ENCODE peak calls at places on chromosomes 2 and 18, in nine cellular contexts. V is upper lobe of right lung, S is glutamatergic neuron, Z is fibroblast of lung, H is astrocyte, J is kidney, K is cardiac fibroblast, Q is foreskin keratinocyte, B is heart right ventricle. N is an unnamed sample.

GRCh38 chr2:186515376-186515775 is 29.3 kb downstream of the ZC3H15 start:
- DNase-seq in V (no peak), S (no peak), Z (peak), H (peak), J (no peak), K (peak), Q (no peak), B (no peak), N (no peak)

GRCh38 chr2:176072951-176073904 is 10.5 kb downstream of the EVX2 start:
- DNase-seq in V (no peak), S (no peak), Z (no peak), H (no peak), J (no peak), K (no peak), Q (no peak), B (no peak), N (no peak)

GRCh38 chr2:98297817-98298684 is 48.2 kb upstream of the CNGA3 start:
- DNase-seq in V (no peak), S (no peak), Z (no peak), H (no peak), J (no peak), K (no peak), Q (no peak), B (no peak), N (no peak)

GRCh38 chr2:105515581-105516415 is 116.9 kb upstream of the FHL2 start:
- DNase-seq in V (peak), S (no peak), Z (peak), H (peak), J (peak), K (no peak), Q (peak), B (peak), N (no peak)

GRCh38 chr18:13574355-13574754 is 152.0 kb downstream of the FAM210A start:
- DNase-seq in V (no peak), S (no peak), Z (no peak), H (no peak), J (no peak), K (no peak), Q (no peak), B (no peak), N (no peak)

GRCh38 chr2:239935789-239936758 is 89.1 kb downstream of the NDUFA10 start:
- DNase-seq in V (peak), S (peak), Z (no peak), H (no peak), J (peak), K (no peak), Q (no peak), B (no peak), N (no peak)

GRCh38 chr2:36455011-36455410 is 99.4 kb downstream of the CRIM1 start:
- DNase-seq in V (no peak), S (no peak), Z (no peak), H (no peak), J (no peak), K (no peak), Q (no peak), B (no peak), N (no peak)

GRCh38 chr2:210663574-210663973 is 107.2 kb downstream of the CPS1 start:
- DNase-seq in V (no peak), S (no peak), Z (peak), H (peak), J (no peak), K (peak), Q (peak), B (peak), N (no peak)

GRCh38 chr2:149261672-149262071 is 68.7 kb upstream of the LYPD6 start:
- DNase-seq in V (no peak), S (no peak), Z (no peak), H (no peak), J (no peak), K (no peak), Q (no peak), B (no peak), N (no peak)

GRCh38 chr18:76823574-76823973 is 1.2 kb downstream of the ZNF236 start:
- DNase-seq in V (peak), S (peak), Z (peak), H (peak), J (peak), K (no peak), Q (no peak), B (no peak), N (peak)

GRCh38 chr18:10476430-10476829 is 22.0 kb downstream of the APCDD1 start:
- DNase-seq in V (no peak), S (no peak), Z (peak), H (peak), J (no peak), K (no peak), Q (peak), B (no peak), N (no peak)

DNA sequence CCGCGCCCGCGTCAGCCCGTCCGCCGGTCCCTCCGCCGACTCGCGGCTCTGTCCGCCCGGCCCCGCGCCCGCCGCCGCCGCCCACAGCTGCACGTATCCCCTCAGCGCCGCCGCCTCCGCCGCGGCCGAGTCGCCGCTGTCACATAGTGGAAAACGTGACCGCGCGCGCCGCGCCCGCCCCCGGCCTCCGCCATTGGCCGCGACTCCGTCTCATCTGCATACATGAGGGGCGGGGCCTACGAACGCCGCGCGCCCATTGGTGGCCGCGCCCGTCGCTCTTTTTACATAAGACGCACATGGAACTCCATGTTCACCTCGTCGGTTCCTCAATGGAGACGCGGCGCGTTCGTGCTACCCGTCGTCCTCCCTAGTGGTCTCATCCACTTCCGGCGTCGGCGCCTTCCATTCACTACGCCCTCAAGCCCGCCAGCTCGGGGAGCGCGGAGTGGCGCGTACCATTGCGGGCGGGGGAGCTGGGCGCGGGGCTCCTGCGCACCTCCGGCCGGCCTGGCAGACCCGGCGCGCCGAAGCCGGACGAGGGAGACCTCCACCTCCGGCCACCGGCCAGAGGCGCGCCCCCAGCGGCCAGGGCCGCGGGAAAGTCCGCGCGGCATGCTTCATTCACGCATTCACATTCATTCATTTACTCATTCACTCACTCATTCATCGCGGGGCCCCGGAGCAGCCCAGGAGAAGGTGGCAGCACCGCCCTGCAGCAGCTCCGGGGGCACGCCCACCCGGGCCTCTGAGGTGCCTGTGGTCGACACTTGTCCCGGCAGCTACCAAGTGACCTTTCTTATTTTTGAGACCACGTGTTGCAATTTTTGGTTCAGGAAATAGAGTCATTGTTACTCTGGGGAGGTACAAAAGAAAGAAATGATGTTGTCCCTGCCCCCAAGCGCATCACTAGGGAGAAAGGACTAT is 502 bp upstream of the PER2 start:
- DNase-seq in V (peak), S (peak), Z (peak), H (peak), J (peak), K (peak), Q (peak), B (peak), N (peak)
- TF ChIP-seq CTCF in V (peak), S (peak), Z (peak), H (peak), J (peak), K (peak), Q (peak), B (peak), N (peak)

GRCh38 chr2:64888591-64889309 is 100.4 kb upstream of the SLC1A4 start:
- DNase-seq in V (no peak), S (no peak), Z (peak), H (peak), J (no peak), K (peak), Q (peak), B (no peak), N (no peak)
- TF ChIP-seq CTCF in V (no peak), S (no peak), Z (peak), H (peak), J (no peak), K (peak), Q (peak), B (peak), N (no peak)

GRCh38 chr2:3704647-3705046 is 1.3 kb downstream of the DCDC2C start:
- DNase-seq in V (no peak), S (no peak), Z (no peak), H (no peak), J (no peak), K (no peak), Q (no peak), B (no peak), N (no peak)
- TF ChIP-seq CTCF in V (no peak), S (no peak), Z (no peak), H (no peak), J (no peak), K (no peak), Q (no peak), B (no peak), N (no peak)

DNA sequence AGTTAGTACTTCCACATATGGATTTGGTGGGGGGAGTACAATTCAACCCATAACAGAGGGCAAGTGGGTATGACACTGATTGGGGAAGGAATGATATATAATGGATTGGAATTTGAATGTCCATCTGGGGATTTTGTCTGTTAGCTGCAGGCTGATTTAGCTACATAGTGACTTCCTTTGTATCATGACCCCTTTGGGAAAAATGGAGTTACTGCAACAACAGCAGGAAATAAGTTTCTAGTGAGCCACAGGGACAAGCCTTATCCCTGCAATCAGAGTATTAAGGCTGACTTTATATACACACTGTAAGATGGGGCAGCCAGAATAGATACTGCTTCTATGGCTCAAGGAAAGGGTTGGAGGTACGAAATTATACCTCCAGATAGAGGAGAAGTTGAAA is 404.4 kb upstream of the MEIS1 start:
- DNase-seq in V (no peak), S (no peak), Z (no peak), H (no peak), J (no peak), K (no peak), Q (peak), B (no peak), N (no peak)
- TF ChIP-seq CTCF in V (no peak), S (peak), Z (peak), H (no peak), J (no peak), K (no peak), Q (peak), B (no peak), N (no peak)

GRCh38 chr2:232304236-232304635 is 74.3 kb upstream of the ALPP start:
- DNase-seq in V (no peak), S (no peak), Z (no peak), H (no peak), J (no peak), K (no peak), Q (no peak), B (no peak), N (no peak)

GRCh38 chr2:232307854-232308253 is 70.7 kb upstream of the ALPP start:
- DNase-seq in V (no peak), S (no peak), Z (no peak), H (no peak), J (no peak), K (no peak), Q (no peak), B (no peak), N (no peak)

GRCh38 chr2:232308986-232309385 is 69.6 kb upstream of the ALPP start:
- DNase-seq in V (no peak), S (no peak), Z (no peak), H (no peak), J (no peak), K (no peak), Q (no peak), B (no peak), N (no peak)

GRCh38 chr2:232309592-232309991 is 69.0 kb upstream of the ALPP start:
- DNase-seq in V (no peak), S (no peak), Z (no peak), H (no peak), J (no peak), K (no peak), Q (no peak), B (no peak), N (no peak)

GRCh38 chr2:232306741-232307305 is 71.7 kb upstream of the ALPP start:
- DNase-seq in V (no peak), S (no peak), Z (no peak), H (no peak), J (no peak), K (no peak), Q (no peak), B (no peak), N (no peak)
- TF ChIP-seq CTCF in V (no peak), S (no peak), Z (no peak), H (no peak), J (no peak), K (no peak), Q (no peak), B (no peak), N (no peak)

GRCh38 chr2:58594175-58594574 is 353.1 kb upstream of the FANCL start:
- DNase-seq in V (no peak), S (peak), Z (no peak), H (no peak), J (no peak), K (no peak), Q (no peak), B (no peak), N (no peak)
- TF ChIP-seq CTCF in V (no peak), S (peak), Z (peak), H (no peak), J (no peak), K (no peak), Q (peak), B (no peak), N (no peak)

GRCh38 chr2:224562831-224563230 is 22.3 kb downstream of the CUL3 start:
- DNase-seq in V (no peak), S (no peak), Z (no peak), H (no peak), J (no peak), K (no peak), Q (no peak), B (no peak), N (no peak)

GRCh38 chr2:224563537-224563936 is 21.6 kb downstream of the CUL3 start:
- DNase-seq in V (no peak), S (no peak), Z (no peak), H (no peak), J (no peak), K (no peak), Q (no peak), B (no peak), N (no peak)

GRCh38 chr2:224560549-224560948 is 24.6 kb downstream of the CUL3 start:
- DNase-seq in V (no peak), S (no peak), Z (no peak), H (no peak), J (no peak), K (no peak), Q (no peak), B (no peak), N (no peak)

GRCh38 chr2:224565452-224566035 is 19.6 kb downstream of the CUL3 start:
- DNase-seq in V (no peak), S (no peak), Z (no peak), H (no peak), J (no peak), K (no peak), Q (no peak), B (no peak), N (no peak)

GRCh38 chr2:224561234-224562005 is 23.7 kb downstream of the CUL3 start:
- DNase-seq in V (no peak), S (no peak), Z (peak), H (no peak), J (no peak), K (no peak), Q (no peak), B (no peak), N (peak)
- TF ChIP-seq CTCF in V (no peak), S (no peak), Z (no peak), H (no peak), J (no peak), K (no peak), Q (no peak), B (no peak), N (no peak)

GRCh38 chr2:110853516-110853915 is 121.1 kb downstream of the ACOXL start:
- DNase-seq in V (no peak), S (peak), Z (peak), H (no peak), J (no peak), K (peak), Q (no peak), B (no peak), N (peak)

GRCh38 chr2:110852541-110853263 is 120.3 kb downstream of the ACOXL start:
- DNase-seq in V (no peak), S (no peak), Z (no peak), H (no peak), J (no peak), K (no peak), Q (no peak), B (no peak), N (no peak)

GRCh38 chr2:110851531-110851930 is 119.2 kb downstream of the ACOXL start:
- DNase-seq in V (no peak), S (no peak), Z (no peak), H (no peak), J (no peak), K (no peak), Q (no peak), B (no peak), N (no peak)

GRCh38 chr2:110852051-110852450 is 119.7 kb downstream of the ACOXL start:
- DNase-seq in V (no peak), S (no peak), Z (no peak), H (no peak), J (no peak), K (no peak), Q (no peak), B (no peak), N (no peak)

DNA sequence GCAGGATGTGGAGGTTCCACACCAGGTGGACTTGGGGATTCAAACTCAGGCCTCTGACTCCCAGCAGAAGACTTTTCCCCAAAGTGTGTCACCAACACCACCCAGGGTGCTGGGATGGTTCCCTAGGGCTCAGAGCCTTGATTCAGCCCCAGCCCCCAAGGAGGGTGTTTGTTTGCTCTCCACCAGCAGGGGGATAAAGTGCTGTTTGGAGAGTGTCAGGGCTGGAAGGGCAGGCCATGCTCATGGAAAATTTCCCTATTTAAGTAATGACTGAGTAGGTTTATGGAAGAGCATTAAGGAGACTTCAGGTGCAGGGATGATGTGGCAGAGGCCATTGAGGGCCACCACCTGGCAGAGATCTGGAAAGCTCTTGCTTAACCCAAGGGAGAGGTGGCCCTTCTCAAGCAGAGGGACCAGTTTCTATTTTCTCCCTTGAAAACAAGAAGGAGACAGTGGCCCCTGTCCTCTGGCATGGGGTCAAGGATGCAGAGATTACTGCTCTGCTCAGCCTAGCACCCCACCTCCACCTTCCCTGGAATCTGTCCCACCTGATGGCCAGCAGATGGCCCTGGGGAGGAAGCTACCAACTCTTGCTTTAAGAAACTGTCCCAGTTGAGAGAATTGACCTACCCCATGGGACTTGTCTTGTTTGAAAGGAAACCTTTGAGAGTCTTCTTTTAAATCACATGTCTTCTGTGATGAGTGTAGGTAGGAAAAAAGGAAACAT is 122.1 kb downstream of the ACOXL start:
- DNase-seq in V (no peak), S (no peak), Z (no peak), H (no peak), J (no peak), K (peak), Q (no peak), B (no peak), N (no peak)
- TF ChIP-seq CTCF in V (no peak), S (peak), Z (peak), H (no peak), J (no peak), K (peak), Q (peak), B (peak), N (peak)

GRCh38 chr2:171811229-171811628 is 82.8 kb downstream of the SLC25A12 start:
- DNase-seq in V (no peak), S (no peak), Z (peak), H (no peak), J (no peak), K (peak), Q (peak), B (no peak), N (no peak)
- TF ChIP-seq CTCF in V (peak), S (no peak), Z (peak), H (peak), J (peak), K (peak), Q (peak), B (peak), N (peak)

DNA sequence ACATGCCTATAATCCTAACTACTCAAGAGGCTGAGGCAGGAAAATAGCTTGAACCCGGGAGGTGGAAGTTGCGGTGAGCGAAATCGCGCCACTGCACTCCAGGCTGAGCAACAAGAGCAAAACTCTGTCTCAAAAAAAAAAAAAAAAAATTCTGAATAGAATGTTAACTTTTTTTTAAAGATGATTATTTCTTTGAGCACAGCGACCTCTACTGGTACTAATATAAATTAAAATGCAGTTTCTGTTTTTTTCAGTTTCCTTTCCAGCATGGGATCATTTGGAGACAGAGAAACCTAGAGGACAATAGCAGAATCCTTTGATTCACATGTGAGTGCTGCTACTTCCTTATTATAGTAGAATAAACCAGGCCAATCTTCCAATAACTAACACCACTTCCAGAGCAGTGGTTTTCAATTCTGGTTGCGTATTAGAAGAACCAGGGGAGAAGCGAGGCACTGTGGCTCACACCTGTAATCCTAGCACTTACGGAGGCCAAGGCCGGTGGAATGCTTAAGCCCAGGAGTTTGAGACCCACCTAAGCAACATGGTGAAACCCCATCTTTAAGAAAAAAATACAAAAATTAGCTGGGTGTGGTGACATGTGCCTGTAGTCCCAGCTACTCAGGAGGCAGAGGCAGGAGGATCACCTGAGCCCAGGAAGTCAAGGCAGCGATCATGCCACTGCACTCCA is 10.2 kb downstream of the SRSF7 start:
- DNase-seq in V (no peak), S (no peak), Z (peak), H (no peak), J (no peak), K (peak), Q (no peak), B (no peak), N (no peak)
- TF ChIP-seq CTCF in V (peak), S (peak), Z (peak), H (peak), J (peak), K (peak), Q (peak), B (peak), N (peak)

N was measured in GM10248.